ENCODE peak calls at places on chromosomes 4 and X, in five cellular contexts. One of them, this sample, is unnamed. For H3K4me1, the result is how much of the 10 kb centered on the place peaks cover.

GRCh38 chr4:38983756-38984647 is 48.2 kb downstream of the TMEM156 start:
- DNase-seq in breast epithelium: no peak
- DNase-seq in sigmoid colon: no peak
- DNase-seq in GM23338: no peak
- DNase-seq in pancreas: no peak
- DNase-seq in this sample: no peak

GRCh38 chr4:109998867-109999303 is 86.2 kb downstream of the EGF start:
- DNase-seq in breast epithelium: no peak
- DNase-seq in sigmoid colon: no peak
- DNase-seq in GM23338: peak
- DNase-seq in pancreas: no peak
- DNase-seq in this sample: no peak

GRCh38 chr4:27685947-27686346 is 825.3 kb downstream of the STIM2 start:
- DNase-seq in breast epithelium: no peak
- DNase-seq in sigmoid colon: no peak
- DNase-seq in GM23338: no peak
- DNase-seq in pancreas: no peak
- DNase-seq in this sample: no peak

GRCh38 chr4:110902500-110902899 is 279.6 kb upstream of the PITX2 start:
- DNase-seq in breast epithelium: no peak
- DNase-seq in sigmoid colon: no peak
- DNase-seq in GM23338: no peak
- DNase-seq in pancreas: no peak
- DNase-seq in this sample: no peak

GRCh38 chrX:53321216-53321942 is 40.0 kb upstream of the IQSEC2 start:
- DNase-seq in breast epithelium: no peak
- DNase-seq in sigmoid colon: no peak
- DNase-seq in GM23338: peak
- DNase-seq in pancreas: no peak
- DNase-seq in this sample: no peak

GRCh38 chrX:119512145-119512800 is 44.0 kb downstream of the SLC25A5 start:
- DNase-seq in breast epithelium: peak
- DNase-seq in sigmoid colon: peak
- DNase-seq in GM23338: peak
- DNase-seq in pancreas: peak
- DNase-seq in this sample: peak

GRCh38 chrX:105609530-105609929 is 212.8 kb upstream of the NRK start:
- DNase-seq in breast epithelium: no peak
- DNase-seq in sigmoid colon: no peak
- DNase-seq in GM23338: no peak
- DNase-seq in pancreas: no peak
- DNase-seq in this sample: no peak

GRCh38 chr4:95048296-95048695 is 290.5 kb downstream of the BMPR1B start:
- DNase-seq in breast epithelium: no peak
- DNase-seq in sigmoid colon: no peak
- DNase-seq in GM23338: no peak
- DNase-seq in pancreas: no peak
- DNase-seq in this sample: no peak

GRCh38 chr4:38747629-38748028 is 35.2 kb downstream of the TLR10 start:
- DNase-seq in breast epithelium: no peak
- DNase-seq in sigmoid colon: no peak
- DNase-seq in GM23338: no peak
- DNase-seq in pancreas: no peak
- DNase-seq in this sample: no peak

GRCh38 chrX:134985479-134985878 is 5.3 kb upstream of the SMIM10 start:
- DNase-seq in breast epithelium: no peak
- DNase-seq in sigmoid colon: no peak
- DNase-seq in GM23338: no peak
- DNase-seq in pancreas: no peak
- DNase-seq in this sample: no peak

GRCh38 chrX:154799554-154800348 is 5.5 kb downstream of the MPP1 start:
- DNase-seq in breast epithelium: no peak
- DNase-seq in sigmoid colon: no peak
- DNase-seq in GM23338: no peak
- DNase-seq in pancreas: peak
- DNase-seq in this sample: no peak

GRCh38 chr4:144176476-144176875 is 36.0 kb upstream of the GYPA start:
- DNase-seq in breast epithelium: no peak
- DNase-seq in sigmoid colon: no peak
- DNase-seq in GM23338: no peak
- DNase-seq in pancreas: no peak
- DNase-seq in this sample: no peak

GRCh38 chrX:67523932-67524331 is 19.9 kb upstream of the AR start:
- DNase-seq in breast epithelium: no peak
- DNase-seq in sigmoid colon: no peak
- DNase-seq in GM23338: no peak
- DNase-seq in pancreas: no peak
- DNase-seq in this sample: no peak

GRCh38 chrX:21798677-21799219 is 40.7 kb upstream of the MBTPS2 start:
- DNase-seq in breast epithelium: no peak
- DNase-seq in sigmoid colon: no peak
- DNase-seq in GM23338: no peak
- DNase-seq in pancreas: no peak
- DNase-seq in this sample: no peak

GRCh38 chrX:1910207-1910470 is 295.3 kb downstream of the ASMT start:
- DNase-seq in breast epithelium: no peak
- DNase-seq in sigmoid colon: no peak
- DNase-seq in GM23338: no peak
- DNase-seq in pancreas: no peak
- DNase-seq in this sample: no peak

GRCh38 chrX:50996930-50997329 is 86.4 kb downstream of the BMP15 start:
- DNase-seq in breast epithelium: no peak
- DNase-seq in sigmoid colon: no peak
- DNase-seq in GM23338: peak
- DNase-seq in pancreas: no peak
- DNase-seq in this sample: no peak

GRCh38 chrX:123675154-123675553 is 57.7 kb downstream of the THOC2 start:
- DNase-seq in breast epithelium: no peak
- DNase-seq in sigmoid colon: no peak
- DNase-seq in GM23338: no peak
- DNase-seq in pancreas: no peak
- DNase-seq in this sample: no peak

GRCh38 chr4:184282251-184282713 is 64.6 kb upstream of the ENPP6 start:
- DNase-seq in breast epithelium: no peak
- DNase-seq in sigmoid colon: no peak
- DNase-seq in GM23338: peak
- DNase-seq in pancreas: no peak
- DNase-seq in this sample: peak

GRCh38 chr4:7649741-7650531 is 215.2 kb upstream of the PSAPL1 start:
- DNase-seq in breast epithelium: no peak
- DNase-seq in sigmoid colon: peak
- DNase-seq in GM23338: no peak
- DNase-seq in pancreas: no peak
- DNase-seq in this sample: peak
- H3K4me1 ChIP-seq in breast epithelium: under half
- H3K4me1 ChIP-seq in sigmoid colon: under half
- H3K4me1 ChIP-seq in GM23338: under half
- H3K4me1 ChIP-seq in pancreas: under half
- H3K4me1 ChIP-seq in this sample: under half

GRCh38 chrX:153382563-153383482 is 18.3 kb downstream of the PNMA6E start:
- DNase-seq in breast epithelium: no peak
- DNase-seq in sigmoid colon: no peak
- DNase-seq in GM23338: no peak
- DNase-seq in pancreas: no peak
- DNase-seq in this sample: no peak
- H3K27ac ChIP-seq in breast epithelium: no peak
- H3K27ac ChIP-seq in sigmoid colon: no peak
- H3K27ac ChIP-seq in GM23338: no peak
- H3K27ac ChIP-seq in pancreas: no peak
- H3K27ac ChIP-seq in this sample: no peak

GRCh38 chr4:1767770-1768366 is 25.2 kb upstream of the FGFR3 start:
- DNase-seq in breast epithelium: no peak
- DNase-seq in sigmoid colon: no peak
- DNase-seq in GM23338: peak
- DNase-seq in pancreas: no peak
- DNase-seq in this sample: peak
- TF ChIP-seq CTCF in breast epithelium: no peak
- TF ChIP-seq CTCF in sigmoid colon: no peak
- TF ChIP-seq CTCF in GM23338: peak
- TF ChIP-seq CTCF in pancreas: no peak
- TF ChIP-seq CTCF in this sample: no peak

DNA sequence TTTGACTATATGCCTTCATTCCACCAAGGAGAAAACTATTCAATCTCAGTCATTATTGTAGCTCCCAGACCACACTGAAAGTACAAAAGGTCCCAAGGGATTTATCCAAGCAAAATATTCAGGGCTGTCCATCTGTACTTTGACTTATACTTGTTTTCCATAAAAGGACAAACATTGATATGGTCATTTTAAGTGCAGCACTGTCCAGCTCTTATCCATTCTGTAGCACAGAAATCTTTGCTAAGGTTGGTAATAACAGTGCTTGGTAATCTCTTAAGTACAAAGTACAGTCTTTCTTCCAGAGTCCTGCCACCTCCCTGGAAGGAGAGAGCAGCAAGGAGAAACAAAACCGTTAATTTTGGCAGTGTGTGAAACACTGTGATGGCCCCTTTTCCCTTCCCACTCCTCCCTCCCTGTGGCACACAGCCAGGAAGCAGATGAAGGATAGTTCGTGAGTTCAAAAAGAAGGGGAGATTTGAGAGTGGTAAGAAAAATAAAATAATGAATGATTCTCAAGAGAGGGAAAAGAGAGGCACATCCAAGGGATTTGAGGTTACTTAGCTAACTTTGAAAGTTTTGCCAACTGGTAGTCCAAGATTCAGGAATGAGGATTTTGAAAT is 6.8 kb upstream of the CXCL2 start:
- DNase-seq in breast epithelium: no peak
- DNase-seq in sigmoid colon: no peak
- DNase-seq in GM23338: no peak
- DNase-seq in pancreas: no peak
- DNase-seq in this sample: no peak
- H3K4me1 ChIP-seq in breast epithelium: under half
- H3K4me1 ChIP-seq in sigmoid colon: under half
- H3K4me1 ChIP-seq in GM23338: under half
- H3K4me1 ChIP-seq in pancreas: under half
- H3K4me1 ChIP-seq in this sample: under half

GRCh38 chr4:185932491-185932890 is 120.5 kb upstream of the SORBS2 start:
- DNase-seq in breast epithelium: no peak
- DNase-seq in sigmoid colon: no peak
- DNase-seq in GM23338: no peak
- DNase-seq in pancreas: no peak
- DNase-seq in this sample: no peak
- H3K27ac ChIP-seq in breast epithelium: no peak
- H3K27ac ChIP-seq in sigmoid colon: no peak
- H3K27ac ChIP-seq in GM23338: no peak
- H3K27ac ChIP-seq in pancreas: no peak
- H3K27ac ChIP-seq in this sample: no peak

DNA sequence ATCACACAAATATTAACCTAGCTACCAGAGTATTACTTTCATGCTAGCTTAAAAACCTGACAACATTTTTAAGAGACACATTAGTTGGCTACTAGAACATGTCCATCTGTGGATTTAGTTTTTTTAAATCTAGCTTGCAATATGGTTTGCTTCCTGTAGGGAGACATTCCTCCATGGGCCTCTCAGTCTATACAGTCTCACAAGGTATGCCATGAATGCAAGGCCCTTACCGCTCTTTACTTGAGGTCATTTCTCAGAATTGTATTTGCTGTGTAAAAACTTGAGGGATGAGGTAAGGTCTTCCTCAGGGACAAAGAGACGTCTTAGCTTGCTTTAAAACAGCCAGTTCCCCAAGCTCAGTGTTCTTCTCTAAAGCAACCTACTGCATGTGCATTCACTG is 26.9 kb downstream of the UBA6 start:
- DNase-seq in breast epithelium: no peak
- DNase-seq in sigmoid colon: no peak
- DNase-seq in GM23338: peak
- DNase-seq in pancreas: no peak
- DNase-seq in this sample: no peak
- TF ChIP-seq CTCF in breast epithelium: no peak
- TF ChIP-seq CTCF in sigmoid colon: no peak
- TF ChIP-seq CTCF in GM23338: peak
- TF ChIP-seq CTCF in pancreas: no peak
- TF ChIP-seq CTCF in this sample: no peak

DNA sequence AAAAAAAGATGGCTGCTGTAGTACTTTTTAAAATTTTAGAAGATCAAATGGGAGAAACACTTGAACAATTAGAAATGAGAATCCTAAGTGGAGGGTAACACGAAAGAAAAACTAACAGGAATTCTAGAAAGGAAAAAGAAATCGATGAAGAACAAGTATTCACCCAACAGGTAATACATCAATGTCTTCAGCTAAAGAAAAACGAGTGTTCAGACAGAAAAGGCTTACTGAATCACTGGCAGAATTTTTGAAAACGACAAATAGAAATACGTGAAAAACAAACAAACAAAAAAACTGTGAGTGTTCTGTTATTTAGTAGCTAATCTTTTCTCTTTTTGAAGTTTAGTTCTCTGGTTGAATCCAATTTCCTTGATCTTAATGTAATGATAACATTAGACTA is 1.8 kb downstream of the MAD2L1 start:
- DNase-seq in breast epithelium: no peak
- DNase-seq in sigmoid colon: no peak
- DNase-seq in GM23338: no peak
- DNase-seq in pancreas: no peak
- DNase-seq in this sample: no peak
- H3K4me1 ChIP-seq in breast epithelium: under half
- H3K4me1 ChIP-seq in sigmoid colon: under half
- H3K4me1 ChIP-seq in GM23338: under half
- H3K4me1 ChIP-seq in pancreas: under half
- H3K4me1 ChIP-seq in this sample: under half

GRCh38 chr4:53346920-53347852 is 18.7 kb downstream of the SCFD2 start:
- DNase-seq in breast epithelium: no peak
- DNase-seq in sigmoid colon: no peak
- DNase-seq in GM23338: no peak
- DNase-seq in pancreas: no peak
- DNase-seq in this sample: no peak
- H3K27ac ChIP-seq in breast epithelium: no peak
- H3K27ac ChIP-seq in sigmoid colon: no peak
- H3K27ac ChIP-seq in GM23338: no peak
- H3K27ac ChIP-seq in pancreas: no peak
- H3K27ac ChIP-seq in this sample: no peak